ENCODE peak calls at places on chromosomes 11 and 22, in ten cellular contexts. F is neuronal stem cell, Z is upper lobe of right lung, J is sigmoid colon, E is ovary, N is cardiac muscle cell, S is heart left ventricle, A is PC-3, T is upper lobe of left lung, K is aorta. I is an unnamed sample. For H3K27me3, the result is how much of the 10 kb centered on the place peaks cover.

GRCh38 chr11:18720811-18721575 is 5.0 kb downstream of the IGSF22 start:
- DNase-seq in T (peak), J (peak), A (peak), N (peak), K (peak), F (peak), S (peak), Z (peak), E (peak), I (peak)

GRCh38 chr11:117171648-117172051 is 6.9 kb upstream of the SIDT2 start:
- DNase-seq in J (no peak), F (no peak), T (no peak), E (no peak), S (no peak), K (no peak), N (peak), Z (no peak), A (no peak), I (peak)

GRCh38 chr11:78057462-78058055 is 6.1 kb upstream of the THRSP start:
- DNase-seq in J (no peak), N (no peak), A (no peak), Z (no peak), E (no peak), T (no peak), K (no peak), F (no peak), S (no peak), I (no peak)

GRCh38 chr11:10484461-10485180 is 29.6 kb downstream of the AMPD3 start:
- DNase-seq in A (no peak), S (no peak), F (no peak), T (no peak), J (no peak), Z (no peak), N (no peak), E (no peak), K (no peak), I (no peak)

GRCh38 chr11:31690516-31690915 is 120.6 kb downstream of the PAX6 start:
- DNase-seq in N (no peak), Z (no peak), E (no peak), K (no peak), S (no peak), A (peak), J (no peak), T (no peak), F (no peak), I (no peak)

GRCh38 chr22:33240901-33241300 is 182.7 kb upstream of the SYN3 start:
- DNase-seq in J (no peak), F (no peak), N (no peak), A (no peak), T (no peak), K (no peak), E (no peak), S (no peak), Z (no peak), I (no peak)

GRCh38 chr11:43987384-43988039 is 45.1 kb downstream of the C11orf96 start:
- DNase-seq in F (no peak), Z (peak), K (peak), T (peak), E (peak), A (peak), N (no peak), J (peak), S (peak), I (peak)

GRCh38 chr11:60307507-60308195 is 19.4 kb upstream of the MS4A6E start:
- DNase-seq in S (no peak), Z (no peak), F (no peak), N (no peak), E (no peak), J (no peak), A (no peak), K (no peak), T (no peak), I (no peak)

GRCh38 chr22:45804319-45804985 is 132.8 kb downstream of the ATXN10 start:
- DNase-seq in N (no peak), F (no peak), S (no peak), E (no peak), K (no peak), J (no peak), Z (no peak), T (no peak), A (no peak), I (no peak)

GRCh38 chr22:44366372-44367310 is 53.9 kb upstream of the SHISAL1 start:
- DNase-seq in Z (peak), J (peak), A (no peak), N (no peak), S (peak), K (peak), E (no peak), F (no peak), T (no peak), I (no peak)

GRCh38 chr22:45917146-45917545 is 59.8 kb downstream of the WNT7B start:
- DNase-seq in S (no peak), J (no peak), F (no peak), A (no peak), E (no peak), K (no peak), T (no peak), Z (no peak), N (no peak), I (no peak)

GRCh38 chr11:44192701-44193100 is 97.2 kb downstream of the EXT2 start:
- DNase-seq in A (no peak), E (no peak), N (no peak), T (no peak), F (no peak), K (no peak), Z (no peak), S (no peak), J (no peak), I (no peak)

DNA sequence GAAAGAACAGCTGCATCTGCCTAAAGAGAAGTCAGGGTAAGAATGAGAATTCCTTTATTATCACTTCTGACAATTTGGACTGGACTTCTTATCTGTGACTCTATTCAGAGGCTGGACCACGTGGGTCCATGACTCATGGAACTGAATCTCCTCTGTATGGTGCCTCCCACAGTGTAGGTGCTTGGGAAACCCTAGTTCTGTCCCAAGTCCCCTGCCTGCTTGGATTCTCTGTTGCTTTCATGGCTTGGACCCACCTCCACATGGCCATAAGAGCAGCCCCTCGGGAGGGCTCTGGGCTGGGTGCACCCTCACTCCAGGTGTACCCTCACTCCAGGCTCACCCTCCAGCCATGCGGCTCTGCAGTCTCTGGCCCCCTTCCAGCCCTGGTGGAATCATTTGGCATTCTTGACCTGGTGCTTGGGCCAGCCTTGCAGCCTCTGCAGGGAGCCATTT is 153.4 kb downstream of the CACNA1I start:
- DNase-seq in K (no peak), A (peak), S (no peak), T (no peak), E (no peak), F (no peak), Z (peak), J (no peak), N (no peak), I (no peak)
- H3K27me3 ChIP-seq in K (under half), A (under half), S (under half), T (under half), E (under half), F (under half), Z (under half), J (under half), N (under half), I (half or more)

GRCh38 chr22:24072361-24072760 is 61.3 kb downstream of the CABIN1 start:
- DNase-seq in S (no peak), N (no peak), T (no peak), Z (peak), E (no peak), A (no peak), J (peak), F (no peak), K (no peak), I (no peak)
- H3K4me3 ChIP-seq in S (no peak), N (no peak), T (no peak), Z (no peak), E (no peak), A (no peak), J (no peak), F (no peak), K (no peak), I (no peak)

GRCh38 chr11:109421981-109422590 is at the start of gene C11orf87:
- DNase-seq in J (no peak), F (peak), K (no peak), Z (peak), S (no peak), E (no peak), T (no peak), A (no peak), N (peak), I (peak)
- H3K27me3 ChIP-seq in J (under half), F (under half), K (under half), Z (under half), S (under half), E (under half), T (under half), A (under half), N (half or more), I (under half)

GRCh38 chr22:28884754-28885375 is 1.5 kb downstream of the ZNRF3 start:
- DNase-seq in A (peak), Z (no peak), S (no peak), E (no peak), J (peak), T (no peak), N (no peak), F (no peak), K (no peak), I (no peak)
- H3K4me3 ChIP-seq in A (peak), Z (peak), S (no peak), E (peak), J (peak), T (peak), N (peak), F (peak), K (peak), I (peak)

DNA sequence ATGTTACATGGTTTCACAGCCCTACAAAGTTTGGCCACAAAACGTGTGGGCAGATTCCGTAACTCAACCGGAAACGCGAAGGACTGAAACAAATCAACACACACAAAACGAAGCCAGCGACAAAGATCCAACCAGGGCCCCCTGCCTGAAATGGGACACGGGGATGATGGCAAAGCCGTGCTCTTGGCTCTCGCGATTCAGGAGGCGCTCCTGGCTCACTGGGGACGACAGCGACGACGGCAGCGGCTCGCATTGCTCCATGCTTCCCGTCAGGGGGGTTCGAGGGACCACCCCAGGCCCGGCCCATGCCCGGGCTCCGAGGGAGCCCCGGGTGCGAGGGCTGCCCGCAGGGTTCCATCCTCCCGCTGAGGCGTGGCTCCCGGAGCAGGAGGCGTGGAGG is 4786.8 kb upstream of the OR11H1 start:
- DNase-seq in F (no peak), N (no peak), K (peak), E (no peak), S (no peak), J (peak), Z (no peak), A (no peak), T (no peak), I (no peak)
- H3K27me3 ChIP-seq in F (under half), N (under half), K (under half), E (under half), S (under half), J (under half), Z (under half), A (under half), T (under half), I (under half)

GRCh38 chr11:123653997-123654565 is 343 bp downstream of the SCN3B start:
- DNase-seq in N (peak), Z (peak), K (peak), E (peak), F (peak), A (peak), T (no peak), J (peak), S (peak), I (peak)
- H3K4me3 ChIP-seq in N (peak), Z (peak), K (no peak), E (peak), F (peak), A (peak), T (peak), J (peak), S (peak), I (peak)

GRCh38 chr22:50488886-50489285 is 2.2 kb downstream of the MIOX start:
- DNase-seq in F (no peak), E (peak), J (no peak), K (no peak), S (no peak), T (no peak), N (no peak), A (no peak), Z (no peak), I (no peak)

GRCh38 chr22:50487290-50488005 is 789 bp downstream of the MIOX start:
- DNase-seq in E (peak), A (no peak), S (no peak), K (no peak), F (no peak), T (no peak), Z (no peak), J (no peak), N (no peak), I (no peak)

GRCh38 chr22:50489363-50490243 is 2.9 kb downstream of the MIOX start:
- DNase-seq in J (no peak), S (no peak), E (peak), N (no peak), A (no peak), T (no peak), K (no peak), Z (no peak), F (no peak), I (no peak)

GRCh38 chr22:50486561-50487289 is at the start of gene MIOX:
- DNase-seq in J (no peak), E (no peak), F (no peak), Z (no peak), K (no peak), S (no peak), T (no peak), A (no peak), N (no peak), I (no peak)

GRCh38 chr22:50488006-50488677 is 1.5 kb downstream of the MIOX start:
- DNase-seq in E (peak), N (no peak), A (no peak), K (no peak), Z (no peak), F (no peak), S (no peak), T (no peak), J (no peak), I (no peak)
- H3K27me3 ChIP-seq in E (under half), N (under half), A (under half), K (under half), Z (under half), F (under half), S (under half), T (under half), J (under half), I (under half)